ENCODE peak calls at places on chromosomes 13 and 19, in ten cellular contexts. One of them, this sample, is unnamed.

GRCh38 chr13:73074101-73074500 is 15.3 kb downstream of the KLF5 start:
- DNase-seq in heart left ventricle: no peak
- DNase-seq in stimulated activated CD8-positive, alpha-beta memory T cell treated with anti-CD3 and anti-CD28 coated beads, Interleukin-12 subunit alpha, Interleukin-12 subunit beta, amount 100 ng/mL, for 4 hours: no peak
- DNase-seq in activated naive CD4-positive, alpha-beta T cell: no peak
- DNase-seq in T-helper 17 cell: no peak
- DNase-seq in activated CD4-positive, CD25-positive, alpha-beta regulatory T cell treated with anti-CD3 and anti-CD28 coated beads, Interleukin-2, amount 50 U/mL, for 72 hours: no peak
- DNase-seq in GM13976: no peak
- DNase-seq in amygdala: no peak
- DNase-seq in nucleus accumbens: no peak
- DNase-seq in ELR: no peak
- DNase-seq in this sample: peak; percentile 11

GRCh38 chr13:38349386-38350113 is at the start of gene UFM1:
- DNase-seq in activated naive CD4-positive, alpha-beta T cell: peak; percentile 64
- DNase-seq in ELR: peak; percentile 95
- DNase-seq in GM13976: peak; percentile 86
- DNase-seq in nucleus accumbens: peak; percentile 77
- DNase-seq in heart left ventricle: peak; percentile 94
- DNase-seq in amygdala: peak; percentile 81
- DNase-seq in T-helper 17 cell: peak; percentile 75
- DNase-seq in stimulated activated CD8-positive, alpha-beta memory T cell treated with anti-CD3 and anti-CD28 coated beads, Interleukin-12 subunit alpha, Interleukin-12 subunit beta, amount 100 ng/mL, for 4 hours: peak; percentile 70
- DNase-seq in activated CD4-positive, CD25-positive, alpha-beta regulatory T cell treated with anti-CD3 and anti-CD28 coated beads, Interleukin-2, amount 50 U/mL, for 72 hours: peak; percentile 81
- DNase-seq in this sample: peak; percentile 85

GRCh38 chr13:87671031-87671823 is at the start of gene SLITRK5:
- DNase-seq in activated CD4-positive, CD25-positive, alpha-beta regulatory T cell treated with anti-CD3 and anti-CD28 coated beads, Interleukin-2, amount 50 U/mL, for 72 hours: peak; percentile 39
- DNase-seq in heart left ventricle: peak; percentile 62
- DNase-seq in T-helper 17 cell: peak; percentile 25
- DNase-seq in ELR: peak; percentile 80
- DNase-seq in activated naive CD4-positive, alpha-beta T cell: peak; percentile 39
- DNase-seq in stimulated activated CD8-positive, alpha-beta memory T cell treated with anti-CD3 and anti-CD28 coated beads, Interleukin-12 subunit alpha, Interleukin-12 subunit beta, amount 100 ng/mL, for 4 hours: peak; percentile 52
- DNase-seq in GM13976: peak; percentile 80
- DNase-seq in amygdala: peak; percentile 80
- DNase-seq in nucleus accumbens: peak; percentile 78
- DNase-seq in this sample: peak; percentile 80

GRCh38 chr19:35229601-35230000 is 1.1 kb upstream of the FAM187B start:
- DNase-seq in T-helper 17 cell: no peak
- DNase-seq in amygdala: no peak
- DNase-seq in activated naive CD4-positive, alpha-beta T cell: no peak
- DNase-seq in heart left ventricle: no peak
- DNase-seq in ELR: no peak
- DNase-seq in stimulated activated CD8-positive, alpha-beta memory T cell treated with anti-CD3 and anti-CD28 coated beads, Interleukin-12 subunit alpha, Interleukin-12 subunit beta, amount 100 ng/mL, for 4 hours: no peak
- DNase-seq in GM13976: no peak
- DNase-seq in nucleus accumbens: no peak
- DNase-seq in activated CD4-positive, CD25-positive, alpha-beta regulatory T cell treated with anti-CD3 and anti-CD28 coated beads, Interleukin-2, amount 50 U/mL, for 72 hours: no peak
- DNase-seq in this sample: no peak

GRCh38 chr19:16204005-16204294 is 6.2 kb downstream of the AP1M1 start:
- DNase-seq in T-helper 17 cell: no peak
- DNase-seq in nucleus accumbens: no peak
- DNase-seq in activated CD4-positive, CD25-positive, alpha-beta regulatory T cell treated with anti-CD3 and anti-CD28 coated beads, Interleukin-2, amount 50 U/mL, for 72 hours: no peak
- DNase-seq in activated naive CD4-positive, alpha-beta T cell: no peak
- DNase-seq in GM13976: no peak
- DNase-seq in heart left ventricle: no peak
- DNase-seq in amygdala: no peak
- DNase-seq in ELR: no peak
- DNase-seq in stimulated activated CD8-positive, alpha-beta memory T cell treated with anti-CD3 and anti-CD28 coated beads, Interleukin-12 subunit alpha, Interleukin-12 subunit beta, amount 100 ng/mL, for 4 hours: no peak
- DNase-seq in this sample: no peak

GRCh38 chr19:10544242-10544752 is 593 bp downstream of the ATG4D start:
- DNase-seq in nucleus accumbens: no peak
- DNase-seq in stimulated activated CD8-positive, alpha-beta memory T cell treated with anti-CD3 and anti-CD28 coated beads, Interleukin-12 subunit alpha, Interleukin-12 subunit beta, amount 100 ng/mL, for 4 hours: no peak
- DNase-seq in amygdala: no peak
- DNase-seq in activated naive CD4-positive, alpha-beta T cell: no peak
- DNase-seq in ELR: peak; percentile 49
- DNase-seq in GM13976: peak; percentile 54
- DNase-seq in T-helper 17 cell: no peak
- DNase-seq in heart left ventricle: peak; percentile 39
- DNase-seq in activated CD4-positive, CD25-positive, alpha-beta regulatory T cell treated with anti-CD3 and anti-CD28 coated beads, Interleukin-2, amount 50 U/mL, for 72 hours: peak; percentile 41
- DNase-seq in this sample: no peak

GRCh38 chr19:16266586-16266942 is 58.1 kb upstream of the KLF2 start:
- DNase-seq in activated naive CD4-positive, alpha-beta T cell: no peak
- DNase-seq in nucleus accumbens: no peak
- DNase-seq in GM13976: no peak
- DNase-seq in activated CD4-positive, CD25-positive, alpha-beta regulatory T cell treated with anti-CD3 and anti-CD28 coated beads, Interleukin-2, amount 50 U/mL, for 72 hours: peak; percentile 46
- DNase-seq in amygdala: no peak
- DNase-seq in ELR: no peak
- DNase-seq in stimulated activated CD8-positive, alpha-beta memory T cell treated with anti-CD3 and anti-CD28 coated beads, Interleukin-12 subunit alpha, Interleukin-12 subunit beta, amount 100 ng/mL, for 4 hours: no peak
- DNase-seq in heart left ventricle: no peak
- DNase-seq in T-helper 17 cell: peak; percentile 55
- DNase-seq in this sample: no peak

GRCh38 chr19:29001006-29001921 is 211.7 kb downstream of the UQCRFS1 start:
- DNase-seq in T-helper 17 cell: no peak
- DNase-seq in stimulated activated CD8-positive, alpha-beta memory T cell treated with anti-CD3 and anti-CD28 coated beads, Interleukin-12 subunit alpha, Interleukin-12 subunit beta, amount 100 ng/mL, for 4 hours: no peak
- DNase-seq in amygdala: no peak
- DNase-seq in activated naive CD4-positive, alpha-beta T cell: no peak
- DNase-seq in GM13976: no peak
- DNase-seq in heart left ventricle: no peak
- DNase-seq in nucleus accumbens: no peak
- DNase-seq in ELR: no peak
- DNase-seq in activated CD4-positive, CD25-positive, alpha-beta regulatory T cell treated with anti-CD3 and anti-CD28 coated beads, Interleukin-2, amount 50 U/mL, for 72 hours: no peak
- DNase-seq in this sample: no peak

GRCh38 chr13:107035186-107035585 is 467.2 kb upstream of the ARGLU1 start:
- DNase-seq in GM13976: no peak
- DNase-seq in T-helper 17 cell: no peak
- DNase-seq in nucleus accumbens: no peak
- DNase-seq in activated naive CD4-positive, alpha-beta T cell: no peak
- DNase-seq in ELR: no peak
- DNase-seq in activated CD4-positive, CD25-positive, alpha-beta regulatory T cell treated with anti-CD3 and anti-CD28 coated beads, Interleukin-2, amount 50 U/mL, for 72 hours: no peak
- DNase-seq in heart left ventricle: no peak
- DNase-seq in amygdala: no peak
- DNase-seq in stimulated activated CD8-positive, alpha-beta memory T cell treated with anti-CD3 and anti-CD28 coated beads, Interleukin-12 subunit alpha, Interleukin-12 subunit beta, amount 100 ng/mL, for 4 hours: no peak
- DNase-seq in this sample: no peak

GRCh38 chr13:79647518-79647917 is 166.6 kb downstream of the NDFIP2 start:
- DNase-seq in GM13976: no peak
- DNase-seq in activated naive CD4-positive, alpha-beta T cell: no peak
- DNase-seq in nucleus accumbens: no peak
- DNase-seq in heart left ventricle: no peak
- DNase-seq in stimulated activated CD8-positive, alpha-beta memory T cell treated with anti-CD3 and anti-CD28 coated beads, Interleukin-12 subunit alpha, Interleukin-12 subunit beta, amount 100 ng/mL, for 4 hours: no peak
- DNase-seq in T-helper 17 cell: no peak
- DNase-seq in activated CD4-positive, CD25-positive, alpha-beta regulatory T cell treated with anti-CD3 and anti-CD28 coated beads, Interleukin-2, amount 50 U/mL, for 72 hours: no peak
- DNase-seq in ELR: peak; percentile 4
- DNase-seq in amygdala: no peak
- DNase-seq in this sample: peak; percentile 99

GRCh38 chr19:11420894-11421606 is 1.9 kb upstream of the RGL3 start:
- DNase-seq in heart left ventricle: peak; percentile 72
- DNase-seq in activated naive CD4-positive, alpha-beta T cell: no peak
- DNase-seq in T-helper 17 cell: no peak
- DNase-seq in nucleus accumbens: no peak
- DNase-seq in stimulated activated CD8-positive, alpha-beta memory T cell treated with anti-CD3 and anti-CD28 coated beads, Interleukin-12 subunit alpha, Interleukin-12 subunit beta, amount 100 ng/mL, for 4 hours: no peak
- DNase-seq in ELR: no peak
- DNase-seq in activated CD4-positive, CD25-positive, alpha-beta regulatory T cell treated with anti-CD3 and anti-CD28 coated beads, Interleukin-2, amount 50 U/mL, for 72 hours: no peak
- DNase-seq in amygdala: no peak
- DNase-seq in GM13976: peak; percentile 62
- DNase-seq in this sample: no peak

GRCh38 chr19:3691726-3692125 is 8.5 kb downstream of the PIP5K1C start:
- DNase-seq in heart left ventricle: no peak
- DNase-seq in activated CD4-positive, CD25-positive, alpha-beta regulatory T cell treated with anti-CD3 and anti-CD28 coated beads, Interleukin-2, amount 50 U/mL, for 72 hours: no peak
- DNase-seq in T-helper 17 cell: no peak
- DNase-seq in amygdala: no peak
- DNase-seq in GM13976: no peak
- DNase-seq in nucleus accumbens: no peak
- DNase-seq in activated naive CD4-positive, alpha-beta T cell: no peak
- DNase-seq in stimulated activated CD8-positive, alpha-beta memory T cell treated with anti-CD3 and anti-CD28 coated beads, Interleukin-12 subunit alpha, Interleukin-12 subunit beta, amount 100 ng/mL, for 4 hours: no peak
- DNase-seq in ELR: no peak
- DNase-seq in this sample: no peak

GRCh38 chr13:40550130-40550529 is 116.3 kb downstream of the FOXO1 start:
- DNase-seq in activated naive CD4-positive, alpha-beta T cell: no peak
- DNase-seq in heart left ventricle: no peak
- DNase-seq in activated CD4-positive, CD25-positive, alpha-beta regulatory T cell treated with anti-CD3 and anti-CD28 coated beads, Interleukin-2, amount 50 U/mL, for 72 hours: no peak
- DNase-seq in amygdala: no peak
- DNase-seq in nucleus accumbens: no peak
- DNase-seq in GM13976: no peak
- DNase-seq in ELR: peak; percentile 30
- DNase-seq in T-helper 17 cell: no peak
- DNase-seq in stimulated activated CD8-positive, alpha-beta memory T cell treated with anti-CD3 and anti-CD28 coated beads, Interleukin-12 subunit alpha, Interleukin-12 subunit beta, amount 100 ng/mL, for 4 hours: no peak
- DNase-seq in this sample: peak; percentile 57

GRCh38 chr13:94169783-94170513 is 309.5 kb downstream of the DCT start:
- DNase-seq in stimulated activated CD8-positive, alpha-beta memory T cell treated with anti-CD3 and anti-CD28 coated beads, Interleukin-12 subunit alpha, Interleukin-12 subunit beta, amount 100 ng/mL, for 4 hours: no peak
- DNase-seq in activated CD4-positive, CD25-positive, alpha-beta regulatory T cell treated with anti-CD3 and anti-CD28 coated beads, Interleukin-2, amount 50 U/mL, for 72 hours: no peak
- DNase-seq in ELR: no peak
- DNase-seq in GM13976: no peak
- DNase-seq in T-helper 17 cell: no peak
- DNase-seq in nucleus accumbens: peak; percentile 10
- DNase-seq in heart left ventricle: peak; percentile 39
- DNase-seq in amygdala: peak; percentile 29
- DNase-seq in activated naive CD4-positive, alpha-beta T cell: no peak
- DNase-seq in this sample: no peak

GRCh38 chr13:48448963-48449614 is 36.2 kb upstream of the LPAR6 start:
- DNase-seq in GM13976: no peak
- DNase-seq in amygdala: no peak
- DNase-seq in T-helper 17 cell: no peak
- DNase-seq in heart left ventricle: no peak
- DNase-seq in stimulated activated CD8-positive, alpha-beta memory T cell treated with anti-CD3 and anti-CD28 coated beads, Interleukin-12 subunit alpha, Interleukin-12 subunit beta, amount 100 ng/mL, for 4 hours: no peak
- DNase-seq in activated naive CD4-positive, alpha-beta T cell: no peak
- DNase-seq in ELR: peak; percentile 81
- DNase-seq in nucleus accumbens: no peak
- DNase-seq in activated CD4-positive, CD25-positive, alpha-beta regulatory T cell treated with anti-CD3 and anti-CD28 coated beads, Interleukin-2, amount 50 U/mL, for 72 hours: no peak
- DNase-seq in this sample: peak; percentile 40

GRCh38 chr19:11044436-11044835 is 44.8 kb upstream of the LDLR start:
- DNase-seq in T-helper 17 cell: no peak
- DNase-seq in activated naive CD4-positive, alpha-beta T cell: no peak
- DNase-seq in amygdala: no peak
- DNase-seq in ELR: no peak
- DNase-seq in heart left ventricle: no peak
- DNase-seq in activated CD4-positive, CD25-positive, alpha-beta regulatory T cell treated with anti-CD3 and anti-CD28 coated beads, Interleukin-2, amount 50 U/mL, for 72 hours: no peak
- DNase-seq in nucleus accumbens: no peak
- DNase-seq in GM13976: no peak
- DNase-seq in stimulated activated CD8-positive, alpha-beta memory T cell treated with anti-CD3 and anti-CD28 coated beads, Interleukin-12 subunit alpha, Interleukin-12 subunit beta, amount 100 ng/mL, for 4 hours: no peak
- DNase-seq in this sample: no peak

GRCh38 chr19:45380107-45380506 is 9.7 kb upstream of the ERCC2 start:
- DNase-seq in stimulated activated CD8-positive, alpha-beta memory T cell treated with anti-CD3 and anti-CD28 coated beads, Interleukin-12 subunit alpha, Interleukin-12 subunit beta, amount 100 ng/mL, for 4 hours: no peak
- DNase-seq in heart left ventricle: no peak
- DNase-seq in activated naive CD4-positive, alpha-beta T cell: no peak
- DNase-seq in GM13976: no peak
- DNase-seq in T-helper 17 cell: no peak
- DNase-seq in nucleus accumbens: no peak
- DNase-seq in activated CD4-positive, CD25-positive, alpha-beta regulatory T cell treated with anti-CD3 and anti-CD28 coated beads, Interleukin-2, amount 50 U/mL, for 72 hours: no peak
- DNase-seq in ELR: no peak
- DNase-seq in amygdala: no peak
- DNase-seq in this sample: no peak

GRCh38 chr13:107141767-107142166 is 573.8 kb upstream of the ARGLU1 start:
- DNase-seq in nucleus accumbens: no peak
- DNase-seq in ELR: no peak
- DNase-seq in heart left ventricle: no peak
- DNase-seq in amygdala: no peak
- DNase-seq in activated CD4-positive, CD25-positive, alpha-beta regulatory T cell treated with anti-CD3 and anti-CD28 coated beads, Interleukin-2, amount 50 U/mL, for 72 hours: no peak
- DNase-seq in GM13976: no peak
- DNase-seq in stimulated activated CD8-positive, alpha-beta memory T cell treated with anti-CD3 and anti-CD28 coated beads, Interleukin-12 subunit alpha, Interleukin-12 subunit beta, amount 100 ng/mL, for 4 hours: no peak
- DNase-seq in T-helper 17 cell: no peak
- DNase-seq in activated naive CD4-positive, alpha-beta T cell: no peak
- DNase-seq in this sample: no peak

GRCh38 chr19:46426506-46427162 is 2.1 kb downstream of the PNMA8C start:
- DNase-seq in heart left ventricle: peak; percentile 85
- DNase-seq in ELR: peak; percentile 77
- DNase-seq in T-helper 17 cell: no peak
- DNase-seq in GM13976: peak; percentile 73
- DNase-seq in stimulated activated CD8-positive, alpha-beta memory T cell treated with anti-CD3 and anti-CD28 coated beads, Interleukin-12 subunit alpha, Interleukin-12 subunit beta, amount 100 ng/mL, for 4 hours: no peak
- DNase-seq in activated naive CD4-positive, alpha-beta T cell: no peak
- DNase-seq in nucleus accumbens: peak; percentile 74
- DNase-seq in activated CD4-positive, CD25-positive, alpha-beta regulatory T cell treated with anti-CD3 and anti-CD28 coated beads, Interleukin-2, amount 50 U/mL, for 72 hours: no peak
- DNase-seq in amygdala: peak; percentile 78
- DNase-seq in this sample: no peak

GRCh38 chr13:66341038-66341437 is 889.1 kb downstream of the PCDH9 start:
- DNase-seq in activated CD4-positive, CD25-positive, alpha-beta regulatory T cell treated with anti-CD3 and anti-CD28 coated beads, Interleukin-2, amount 50 U/mL, for 72 hours: no peak
- DNase-seq in heart left ventricle: no peak
- DNase-seq in amygdala: no peak
- DNase-seq in GM13976: no peak
- DNase-seq in nucleus accumbens: no peak
- DNase-seq in activated naive CD4-positive, alpha-beta T cell: no peak
- DNase-seq in ELR: no peak
- DNase-seq in T-helper 17 cell: no peak
- DNase-seq in stimulated activated CD8-positive, alpha-beta memory T cell treated with anti-CD3 and anti-CD28 coated beads, Interleukin-12 subunit alpha, Interleukin-12 subunit beta, amount 100 ng/mL, for 4 hours: no peak
- DNase-seq in this sample: no peak

GRCh38 chr13:48778551-48779088 is 124.9 kb downstream of the CYSLTR2 start:
- DNase-seq in activated naive CD4-positive, alpha-beta T cell: no peak
- DNase-seq in amygdala: no peak
- DNase-seq in T-helper 17 cell: no peak
- DNase-seq in stimulated activated CD8-positive, alpha-beta memory T cell treated with anti-CD3 and anti-CD28 coated beads, Interleukin-12 subunit alpha, Interleukin-12 subunit beta, amount 100 ng/mL, for 4 hours: no peak
- DNase-seq in heart left ventricle: no peak
- DNase-seq in nucleus accumbens: no peak
- DNase-seq in ELR: peak; percentile 30
- DNase-seq in activated CD4-positive, CD25-positive, alpha-beta regulatory T cell treated with anti-CD3 and anti-CD28 coated beads, Interleukin-2, amount 50 U/mL, for 72 hours: no peak
- DNase-seq in GM13976: no peak
- DNase-seq in this sample: no peak

GRCh38 chr19:50323782-50324133 is 5.4 kb downstream of the KCNC3 start:
- DNase-seq in T-helper 17 cell: no peak
- DNase-seq in amygdala: no peak
- DNase-seq in heart left ventricle: no peak
- DNase-seq in nucleus accumbens: no peak
- DNase-seq in activated CD4-positive, CD25-positive, alpha-beta regulatory T cell treated with anti-CD3 and anti-CD28 coated beads, Interleukin-2, amount 50 U/mL, for 72 hours: no peak
- DNase-seq in ELR: no peak
- DNase-seq in GM13976: no peak
- DNase-seq in stimulated activated CD8-positive, alpha-beta memory T cell treated with anti-CD3 and anti-CD28 coated beads, Interleukin-12 subunit alpha, Interleukin-12 subunit beta, amount 100 ng/mL, for 4 hours: no peak
- DNase-seq in activated naive CD4-positive, alpha-beta T cell: no peak
- DNase-seq in this sample: no peak

GRCh38 chr19:294341-294818 is 3.2 kb upstream of the PLPP2 start:
- DNase-seq in T-helper 17 cell: no peak
- DNase-seq in stimulated activated CD8-positive, alpha-beta memory T cell treated with anti-CD3 and anti-CD28 coated beads, Interleukin-12 subunit alpha, Interleukin-12 subunit beta, amount 100 ng/mL, for 4 hours: no peak
- DNase-seq in nucleus accumbens: no peak
- DNase-seq in ELR: peak; percentile 24
- DNase-seq in heart left ventricle: no peak
- DNase-seq in amygdala: peak; percentile 13
- DNase-seq in activated naive CD4-positive, alpha-beta T cell: no peak
- DNase-seq in activated CD4-positive, CD25-positive, alpha-beta regulatory T cell treated with anti-CD3 and anti-CD28 coated beads, Interleukin-2, amount 50 U/mL, for 72 hours: no peak
- DNase-seq in GM13976: peak; percentile 37
- DNase-seq in this sample: peak; percentile 6

GRCh38 chr13:98539655-98540054 is 37.3 kb downstream of the STK24 start:
- DNase-seq in amygdala: no peak
- DNase-seq in T-helper 17 cell: no peak
- DNase-seq in stimulated activated CD8-positive, alpha-beta memory T cell treated with anti-CD3 and anti-CD28 coated beads, Interleukin-12 subunit alpha, Interleukin-12 subunit beta, amount 100 ng/mL, for 4 hours: no peak
- DNase-seq in ELR: no peak
- DNase-seq in activated CD4-positive, CD25-positive, alpha-beta regulatory T cell treated with anti-CD3 and anti-CD28 coated beads, Interleukin-2, amount 50 U/mL, for 72 hours: no peak
- DNase-seq in heart left ventricle: no peak
- DNase-seq in nucleus accumbens: no peak
- DNase-seq in GM13976: no peak
- DNase-seq in activated naive CD4-positive, alpha-beta T cell: no peak
- DNase-seq in this sample: no peak

GRCh38 chr19:19670070-19670551 is 1.5 kb downstream of the ZNF101 start:
- DNase-seq in activated CD4-positive, CD25-positive, alpha-beta regulatory T cell treated with anti-CD3 and anti-CD28 coated beads, Interleukin-2, amount 50 U/mL, for 72 hours: no peak
- DNase-seq in heart left ventricle: no peak
- DNase-seq in T-helper 17 cell: no peak
- DNase-seq in GM13976: no peak
- DNase-seq in nucleus accumbens: no peak
- DNase-seq in ELR: no peak
- DNase-seq in amygdala: no peak
- DNase-seq in stimulated activated CD8-positive, alpha-beta memory T cell treated with anti-CD3 and anti-CD28 coated beads, Interleukin-12 subunit alpha, Interleukin-12 subunit beta, amount 100 ng/mL, for 4 hours: no peak
- DNase-seq in activated naive CD4-positive, alpha-beta T cell: no peak
- DNase-seq in this sample: peak; percentile 18

GRCh38 chr19:6161271-6161850 is 25.9 kb downstream of the ACSBG2 start:
- DNase-seq in ELR: peak; percentile 19
- DNase-seq in activated CD4-positive, CD25-positive, alpha-beta regulatory T cell treated with anti-CD3 and anti-CD28 coated beads, Interleukin-2, amount 50 U/mL, for 72 hours: peak; percentile 36
- DNase-seq in nucleus accumbens: no peak
- DNase-seq in stimulated activated CD8-positive, alpha-beta memory T cell treated with anti-CD3 and anti-CD28 coated beads, Interleukin-12 subunit alpha, Interleukin-12 subunit beta, amount 100 ng/mL, for 4 hours: no peak
- DNase-seq in heart left ventricle: peak; percentile 48
- DNase-seq in activated naive CD4-positive, alpha-beta T cell: no peak
- DNase-seq in amygdala: no peak
- DNase-seq in T-helper 17 cell: peak; percentile 20
- DNase-seq in GM13976: peak; percentile 64
- DNase-seq in this sample: peak; percentile 8

GRCh38 chr19:13788991-13789390 is 6.3 kb upstream of the ZSWIM4 start:
- DNase-seq in GM13976: no peak
- DNase-seq in stimulated activated CD8-positive, alpha-beta memory T cell treated with anti-CD3 and anti-CD28 coated beads, Interleukin-12 subunit alpha, Interleukin-12 subunit beta, amount 100 ng/mL, for 4 hours: no peak
- DNase-seq in nucleus accumbens: no peak
- DNase-seq in amygdala: no peak
- DNase-seq in activated naive CD4-positive, alpha-beta T cell: no peak
- DNase-seq in T-helper 17 cell: no peak
- DNase-seq in ELR: peak; percentile 34
- DNase-seq in heart left ventricle: no peak
- DNase-seq in activated CD4-positive, CD25-positive, alpha-beta regulatory T cell treated with anti-CD3 and anti-CD28 coated beads, Interleukin-2, amount 50 U/mL, for 72 hours: no peak
- DNase-seq in this sample: no peak

GRCh38 chr13:27269114-27269665 is 1.4 kb upstream of the RASL11A start:
- DNase-seq in activated CD4-positive, CD25-positive, alpha-beta regulatory T cell treated with anti-CD3 and anti-CD28 coated beads, Interleukin-2, amount 50 U/mL, for 72 hours: no peak
- DNase-seq in ELR: no peak
- DNase-seq in activated naive CD4-positive, alpha-beta T cell: no peak
- DNase-seq in heart left ventricle: no peak
- DNase-seq in stimulated activated CD8-positive, alpha-beta memory T cell treated with anti-CD3 and anti-CD28 coated beads, Interleukin-12 subunit alpha, Interleukin-12 subunit beta, amount 100 ng/mL, for 4 hours: no peak
- DNase-seq in GM13976: no peak
- DNase-seq in amygdala: no peak
- DNase-seq in T-helper 17 cell: no peak
- DNase-seq in nucleus accumbens: no peak
- DNase-seq in this sample: no peak

This sample was measured in foreskin keratinocyte.